ENCODE peak calls at places on chromosome 7, in four cellular contexts. One of them, this sample, is unnamed.

GRCh38 chr7:141974831-141975230 is 1.3 kb upstream of the TAS2R38 start:
- DNase-seq in endodermal cell: peak; percentile 72
- DNase-seq in kidney epithelial cell: no peak
- DNase-seq in non-pigmented ciliary epithelial cell: no peak
- DNase-seq in this sample: no peak

GRCh38 chr7:24705481-24705954 is 51.7 kb downstream of the GSDME start:
- DNase-seq in non-pigmented ciliary epithelial cell: no peak
- DNase-seq in kidney epithelial cell: no peak
- DNase-seq in endodermal cell: no peak
- DNase-seq in this sample: no peak

GRCh38 chr7:151088856-151089699 is 2.8 kb downstream of the AGAP3 start:
- DNase-seq in endodermal cell: no peak
- DNase-seq in kidney epithelial cell: no peak
- DNase-seq in non-pigmented ciliary epithelial cell: no peak
- DNase-seq in this sample: no peak

GRCh38 chr7:122572706-122573105 is 126.2 kb downstream of the RNF133 start:
- DNase-seq in endodermal cell: no peak
- DNase-seq in kidney epithelial cell: no peak
- DNase-seq in non-pigmented ciliary epithelial cell: no peak
- DNase-seq in this sample: no peak

GRCh38 chr7:44477063-44477830 is 13.2 kb downstream of the NUDCD3 start:
- DNase-seq in endodermal cell: peak; percentile 93
- DNase-seq in kidney epithelial cell: no peak
- DNase-seq in non-pigmented ciliary epithelial cell: no peak
- DNase-seq in this sample: peak; percentile 65

GRCh38 chr7:4882169-4882741 is 1.3 kb downstream of the RADIL start:
- DNase-seq in endodermal cell: peak; percentile 85
- DNase-seq in non-pigmented ciliary epithelial cell: peak; percentile 8
- DNase-seq in kidney epithelial cell: no peak
- DNase-seq in this sample: no peak

GRCh38 chr7:104272767-104273384 is 55.5 kb upstream of the LHFPL3 start:
- DNase-seq in endodermal cell: no peak
- DNase-seq in kidney epithelial cell: no peak
- DNase-seq in non-pigmented ciliary epithelial cell: peak; percentile 22
- DNase-seq in this sample: peak; percentile 6

GRCh38 chr7:149468208-149468607 is 7.3 kb upstream of the ZNF777 start:
- DNase-seq in kidney epithelial cell: no peak
- DNase-seq in non-pigmented ciliary epithelial cell: peak; percentile 5
- DNase-seq in endodermal cell: no peak
- DNase-seq in this sample: peak; percentile 27

GRCh38 chr7:129493555-129493954 is 8.8 kb upstream of the SMKR1 start:
- DNase-seq in kidney epithelial cell: no peak
- DNase-seq in endodermal cell: no peak
- DNase-seq in non-pigmented ciliary epithelial cell: no peak
- DNase-seq in this sample: no peak

GRCh38 chr7:45036317-45036716 is 36.3 kb downstream of the CCM2 start:
- DNase-seq in endodermal cell: no peak
- DNase-seq in non-pigmented ciliary epithelial cell: no peak
- DNase-seq in kidney epithelial cell: no peak
- DNase-seq in this sample: no peak

GRCh38 chr7:38211486-38211885 is 33.4 kb downstream of the STARD3NL start:
- DNase-seq in non-pigmented ciliary epithelial cell: no peak
- DNase-seq in kidney epithelial cell: no peak
- DNase-seq in endodermal cell: no peak
- DNase-seq in this sample: no peak

GRCh38 chr7:1639578-1640175 is 30.4 kb upstream of the ELFN1 start:
- DNase-seq in non-pigmented ciliary epithelial cell: no peak
- DNase-seq in kidney epithelial cell: no peak
- DNase-seq in endodermal cell: no peak
- DNase-seq in this sample: no peak

GRCh38 chr7:90119178-90119971 is 34.9 kb upstream of the STEAP1 start:
- DNase-seq in kidney epithelial cell: no peak
- DNase-seq in endodermal cell: peak; percentile 61
- DNase-seq in non-pigmented ciliary epithelial cell: no peak
- DNase-seq in this sample: no peak

GRCh38 chr7:5282464-5283316 is at the start of gene SLC29A4:
- DNase-seq in endodermal cell: no peak
- DNase-seq in kidney epithelial cell: no peak
- DNase-seq in non-pigmented ciliary epithelial cell: no peak
- DNase-seq in this sample: no peak

GRCh38 chr7:105352018-105352612 is 36.6 kb downstream of the SRPK2 start:
- DNase-seq in non-pigmented ciliary epithelial cell: peak; percentile 36
- DNase-seq in kidney epithelial cell: peak; percentile 43
- DNase-seq in endodermal cell: no peak
- DNase-seq in this sample: peak; percentile 24

GRCh38 chr7:112211348-112211907 is 4.9 kb downstream of the ZNF277 start:
- DNase-seq in non-pigmented ciliary epithelial cell: no peak
- DNase-seq in endodermal cell: no peak
- DNase-seq in kidney epithelial cell: peak; percentile 74
- DNase-seq in this sample: no peak

GRCh38 chr7:36299223-36299760 is 90.4 kb upstream of the ANLN start:
- DNase-seq in endodermal cell: no peak
- DNase-seq in non-pigmented ciliary epithelial cell: no peak
- DNase-seq in kidney epithelial cell: no peak
- DNase-seq in this sample: no peak

GRCh38 chr7:80833289-80834104 is 85.4 kb downstream of the SEMA3C start:
- DNase-seq in kidney epithelial cell: no peak
- DNase-seq in non-pigmented ciliary epithelial cell: peak; percentile 56
- DNase-seq in endodermal cell: no peak
- DNase-seq in this sample: no peak

GRCh38 chr7:155313082-155313481 is 15.4 kb downstream of the INSIG1 start:
- DNase-seq in kidney epithelial cell: no peak
- DNase-seq in endodermal cell: no peak
- DNase-seq in non-pigmented ciliary epithelial cell: no peak
- DNase-seq in this sample: no peak

GRCh38 chr7:2411815-2412586 is 8.6 kb downstream of the CHST12 start:
- DNase-seq in kidney epithelial cell: no peak
- DNase-seq in non-pigmented ciliary epithelial cell: no peak
- DNase-seq in endodermal cell: no peak
- DNase-seq in this sample: no peak

GRCh38 chr7:1343551-1343950 is 110.9 kb downstream of the UNCX start:
- DNase-seq in endodermal cell: no peak
- DNase-seq in non-pigmented ciliary epithelial cell: no peak
- DNase-seq in kidney epithelial cell: no peak
- DNase-seq in this sample: no peak

GRCh38 chr7:135708041-135708440 is 19.9 kb downstream of the SLC13A4 start:
- DNase-seq in non-pigmented ciliary epithelial cell: no peak
- DNase-seq in kidney epithelial cell: no peak
- DNase-seq in endodermal cell: peak; percentile 72
- DNase-seq in this sample: no peak

GRCh38 chr7:139679731-139680594 is 97.8 kb downstream of the HIPK2 start:
- DNase-seq in non-pigmented ciliary epithelial cell: no peak
- DNase-seq in kidney epithelial cell: no peak
- DNase-seq in endodermal cell: no peak
- DNase-seq in this sample: no peak

GRCh38 chr7:75993689-75994387 is 557 bp downstream of the TMEM120A start:
- DNase-seq in non-pigmented ciliary epithelial cell: no peak
- DNase-seq in endodermal cell: peak; percentile 92
- DNase-seq in kidney epithelial cell: no peak
- DNase-seq in this sample: no peak

GRCh38 chr7:19538036-19538435 is 170.8 kb downstream of the POLR1F start:
- DNase-seq in endodermal cell: no peak
- DNase-seq in kidney epithelial cell: no peak
- DNase-seq in non-pigmented ciliary epithelial cell: no peak
- DNase-seq in this sample: no peak

GRCh38 chr7:36153571-36154097 is 580 bp downstream of the EEPD1 start:
- DNase-seq in non-pigmented ciliary epithelial cell: no peak
- DNase-seq in endodermal cell: no peak
- DNase-seq in kidney epithelial cell: no peak
- DNase-seq in this sample: no peak

GRCh38 chr7:158078161-158078910 is 509.3 kb downstream of the PTPRN2 start:
- DNase-seq in non-pigmented ciliary epithelial cell: no peak
- DNase-seq in kidney epithelial cell: no peak
- DNase-seq in endodermal cell: no peak
- DNase-seq in this sample: no peak

GRCh38 chr7:149720372-149721083 is 52.9 kb downstream of the ZNF467 start:
- DNase-seq in endodermal cell: peak; percentile 53
- DNase-seq in kidney epithelial cell: no peak
- DNase-seq in non-pigmented ciliary epithelial cell: no peak
- DNase-seq in this sample: no peak

GRCh38 chr7:45446195-45446944 is 127.8 kb upstream of the ADCY1 start:
- DNase-seq in endodermal cell: no peak
- DNase-seq in non-pigmented ciliary epithelial cell: no peak
- DNase-seq in kidney epithelial cell: peak; percentile 57
- DNase-seq in this sample: peak; percentile 80

GRCh38 chr7:1466524-1467271 is 7.4 kb upstream of the MICALL2 start:
- DNase-seq in endodermal cell: peak; percentile 90
- DNase-seq in kidney epithelial cell: peak; percentile 31
- DNase-seq in non-pigmented ciliary epithelial cell: no peak
- DNase-seq in this sample: no peak

GRCh38 chr7:1514993-1515392 is 10.8 kb upstream of the INTS1 start:
- DNase-seq in endodermal cell: no peak
- DNase-seq in kidney epithelial cell: no peak
- DNase-seq in non-pigmented ciliary epithelial cell: no peak
- DNase-seq in this sample: no peak

This sample was measured in epithelial cell of prostate.